ENCODE peak calls at places on chromosomes 16 and 17, in seven cellular contexts. D, A, C, O, Q, S and V are unnamed samples.

GRCh38 chr17:79620207-79621038 is 9.6 kb upstream of the RBFOX3 start:
- DNase-seq in D (no peak), A (no peak), C (no peak), O (no peak), Q (no peak), S (no peak), V (no peak)

GRCh38 chr17:28901866-28902818 is 737 bp downstream of the DHRS13 start:
- DNase-seq in D (no peak), A (no peak), C (peak; percentile 55), O (peak; percentile 23), Q (no peak), S (no peak), V (no peak)

GRCh38 chr16:64738321-64738960 is 383.4 kb downstream of the CDH11 start:
- DNase-seq in D (peak; percentile 33), A (no peak), C (no peak), O (no peak), Q (no peak), S (no peak), V (no peak)

GRCh38 chr17:20989991-20990855 is 52.6 kb downstream of the USP22 start:
- DNase-seq in D (no peak), A (no peak), C (no peak), O (no peak), Q (no peak), S (no peak), V (no peak)

GRCh38 chr17:56978441-56979090 is 635 bp downstream of the SCPEP1 start:
- DNase-seq in D (peak; percentile 17), A (no peak), C (no peak), O (no peak), Q (no peak), S (no peak), V (no peak)

GRCh38 chr17:35241520-35241919 is 1.4 kb upstream of the SLFN5 start:
- DNase-seq in D (no peak), A (no peak), C (peak; percentile 25), O (no peak), Q (no peak), S (no peak), V (no peak)

GRCh38 chr17:43853546-43853945 is 6.6 kb downstream of the CD300LG start:
- DNase-seq in D (no peak), A (no peak), C (no peak), O (no peak), Q (no peak), S (no peak), V (no peak)

GRCh38 chr16:22324787-22325597 is 27.8 kb downstream of the POLR3E start:
- DNase-seq in D (no peak), A (no peak), C (no peak), O (no peak), Q (peak; percentile 1), S (no peak), V (no peak)

GRCh38 chr16:56617212-56618085 is 8.1 kb upstream of the MT1E start:
- DNase-seq in D (peak; percentile 56), A (no peak), C (peak; percentile 73), O (no peak), Q (no peak), S (no peak), V (peak; percentile 58)

GRCh38 chr17:32525116-32525515 is 38.3 kb downstream of the CDK5R1 start:
- DNase-seq in D (no peak), A (no peak), C (no peak), O (no peak), Q (no peak), S (no peak), V (no peak)

GRCh38 chr17:50542795-50543774 is 3.9 kb upstream of the SPATA20 start:
- DNase-seq in D (peak; percentile 59), A (no peak), C (no peak), O (no peak), Q (no peak), S (no peak), V (no peak)

GRCh38 chr17:82384051-82384729 is 12.6 kb downstream of the UTS2R start:
- DNase-seq in D (no peak), A (no peak), C (no peak), O (no peak), Q (no peak), S (no peak), V (no peak)

GRCh38 chr16:50644730-50645129 is 36.4 kb downstream of the SNX20 start:
- DNase-seq in D (peak; percentile 29), A (no peak), C (peak; percentile 48), O (no peak), Q (peak; percentile 6), S (no peak), V (no peak)

GRCh38 chr16:75433732-75434413 is 570 bp upstream of the CFDP1 start:
- DNase-seq in D (peak; percentile 93), A (peak; percentile 58), C (peak; percentile 82), O (peak; percentile 68), Q (peak; percentile 86), S (peak; percentile 82), V (peak; percentile 65)

GRCh38 chr16:85141491-85142128 is 29.3 kb upstream of the CIBAR2 start:
- DNase-seq in D (no peak), A (no peak), C (no peak), O (no peak), Q (no peak), S (no peak), V (no peak)

GRCh38 chr16:19299565-19299964 is 14.0 kb downstream of the CLEC19A start:
- DNase-seq in D (no peak), A (no peak), C (no peak), O (no peak), Q (no peak), S (no peak), V (no peak)

GRCh38 chr17:81157848-81158687 is 7.2 kb upstream of the PVALEF start:
- DNase-seq in D (no peak), A (no peak), C (no peak), O (no peak), Q (no peak), S (no peak), V (no peak)

GRCh38 chr16:73389075-73389474 is 341.1 kb upstream of the ZFHX3 start:
- DNase-seq in D (no peak), A (no peak), C (no peak), O (no peak), Q (peak; percentile 3), S (no peak), V (no peak)

GRCh38 chr16:79712273-79712672 is 111.7 kb upstream of the MAF start:
- DNase-seq in D (no peak), A (no peak), C (no peak), O (no peak), Q (no peak), S (no peak), V (no peak)

GRCh38 chr16:9119795-9120194 is 28.4 kb downstream of the HAPSTR1 start:
- DNase-seq in D (no peak), A (no peak), C (no peak), O (no peak), Q (peak; percentile 95), S (no peak), V (no peak)

GRCh38 chr17:1963250-1963649 is 61.9 kb downstream of the RTN4RL1 start:
- DNase-seq in D (no peak), A (no peak), C (no peak), O (no peak), Q (no peak), S (no peak), V (no peak)

GRCh38 chr16:89922884-89923639 is at the start of gene TUBB3:
- DNase-seq in D (peak; percentile 47), A (peak; percentile 61), C (peak; percentile 58), O (peak; percentile 52), Q (peak; percentile 62), S (no peak), V (peak; percentile 73)

GRCh38 chr17:47776330-47777197 is 43.5 kb downstream of the TBX21 start:
- DNase-seq in D (peak; percentile 47), A (peak; percentile 54), C (peak; percentile 52), O (no peak), Q (peak; percentile 28), S (no peak), V (no peak)